ENCODE peak calls at places on chromosomes 11 and 22, in ten cellular contexts. K is stromal cell of bone marrow; Q is iPS-NIHi11; I is activated T-helper 9 cell treated with anti-CD3 and anti-CD28 coated beads, Interleukin-2, amount 50 U/mL, for 16 hours; G is nephron progenitor cell; M is mucosa of gallbladder; E is NCI-H2081; P is T47D; R is IMR-90; Y is ureter. C is an unnamed sample.

GRCh38 chr22:35643991-35644390 is 4.3 kb upstream of the APOL6 start:
- DNase-seq in Q (no peak), P (no peak), G (no peak), R (no peak), Y (peak), I (no peak), M (no peak), E (no peak), K (no peak), C (no peak)

GRCh38 chr11:71582309-71582895 is at the start of gene KRTAP5-11:
- DNase-seq in Y (no peak), M (no peak), G (no peak), K (no peak), Q (no peak), I (no peak), P (no peak), E (no peak), R (no peak), C (no peak)

GRCh38 chr22:30150212-30150611 is 69.9 kb downstream of the HORMAD2 start:
- DNase-seq in K (no peak), M (no peak), Q (no peak), P (no peak), G (no peak), E (no peak), R (no peak), I (no peak), Y (no peak), C (no peak)

GRCh38 chr11:28520291-28520690 is 412.1 kb downstream of the METTL15 start:
- DNase-seq in R (no peak), Q (no peak), K (no peak), I (no peak), Y (no peak), E (no peak), G (no peak), P (no peak), M (no peak), C (no peak)

GRCh38 chr11:26830218-26830617 is 108.4 kb upstream of the SLC5A12 start:
- DNase-seq in I (no peak), M (no peak), G (no peak), Y (no peak), P (no peak), R (no peak), K (no peak), Q (no peak), E (no peak), C (no peak)

GRCh38 chr11:1927151-1928037 is 7.9 kb downstream of the TNNT3 start:
- DNase-seq in Q (peak), E (no peak), P (no peak), M (no peak), R (no peak), Y (peak), K (no peak), I (no peak), G (no peak), C (no peak)

GRCh38 chr11:45646275-45646970 is 19.0 kb downstream of the CHST1 start:
- DNase-seq in Q (peak), E (no peak), Y (no peak), G (no peak), M (no peak), K (peak), R (peak), P (peak), I (no peak), C (no peak)

GRCh38 chr11:63768232-63769043 is at the start of gene ZFTA:
- DNase-seq in R (peak), P (peak), M (peak), E (peak), Y (no peak), G (peak), Q (peak), I (peak), K (no peak), C (no peak)

GRCh38 chr22:39292561-39293074 is 26.8 kb downstream of the RPL3 start:
- DNase-seq in P (peak), G (peak), Q (peak), R (peak), Y (peak), E (peak), M (peak), I (no peak), K (peak), C (no peak)

GRCh38 chr11:76652989-76653673 is 17.4 kb downstream of the LRRC32 start:
- DNase-seq in Q (no peak), I (no peak), R (no peak), M (no peak), K (no peak), E (no peak), P (no peak), Y (no peak), G (no peak), C (no peak)

GRCh38 chr11:130388607-130389205 is 39.7 kb downstream of the ADAMTS8 start:
- DNase-seq in R (peak), Q (no peak), I (no peak), Y (no peak), K (no peak), P (no peak), G (no peak), E (no peak), M (no peak), C (no peak)

GRCh38 chr22:19713228-19713627 is 1.1 kb upstream of the SEPTIN5 start:
- DNase-seq in I (no peak), K (no peak), R (no peak), Q (no peak), E (no peak), Y (no peak), P (no peak), M (no peak), G (no peak), C (no peak)

GRCh38 chr22:27990879-27991278 is 71.8 kb upstream of the PITPNB start:
- DNase-seq in K (peak), I (no peak), Y (peak), E (no peak), G (peak), M (peak), R (peak), Q (peak), P (no peak), C (no peak)

GRCh38 chr11:30788849-30789248 is 202.7 kb upstream of the MPPED2 start:
- DNase-seq in K (no peak), G (no peak), Q (no peak), E (no peak), R (no peak), I (no peak), P (no peak), Y (no peak), M (no peak), C (no peak)

GRCh38 chr11:34600339-34601084 is 20.4 kb upstream of the EHF start:
- DNase-seq in I (no peak), E (no peak), Q (no peak), R (peak), P (no peak), M (peak), K (no peak), G (no peak), Y (peak), C (no peak)

GRCh38 chr11:64489831-64490441 is 101.1 kb upstream of the SLC22A12 start:
- DNase-seq in R (peak), K (peak), I (peak), E (no peak), Y (peak), G (peak), P (peak), Q (peak), M (peak), C (no peak)

GRCh38 chr22:23608583-23608982 is 23.5 kb downstream of the DRICH1 start:
- DNase-seq in K (no peak), Y (no peak), E (no peak), I (no peak), M (no peak), R (peak), P (peak), G (peak), Q (peak), C (no peak)

GRCh38 chr11:128934926-128935325 is 7.7 kb downstream of the TP53AIP1 start:
- DNase-seq in G (no peak), Q (no peak), I (no peak), Y (no peak), E (no peak), R (no peak), K (no peak), P (no peak), M (no peak), C (no peak)

GRCh38 chr11:86726118-86726748 is 53.8 kb upstream of the ME3 start:
- DNase-seq in Y (no peak), Q (no peak), R (peak), P (no peak), I (no peak), K (no peak), M (no peak), E (no peak), G (no peak), C (no peak)

GRCh38 chr11:28621648-28622215 is 513.5 kb downstream of the METTL15 start:
- DNase-seq in M (no peak), E (no peak), I (no peak), R (peak), G (no peak), Q (no peak), Y (peak), K (peak), P (peak), C (no peak)

GRCh38 chr11:128190312-128190711 is 397.0 kb downstream of the ETS1 start:
- DNase-seq in I (no peak), K (no peak), M (no peak), P (no peak), G (no peak), Q (no peak), R (no peak), Y (no peak), E (no peak), C (no peak)